ENCODE peak calls at places on chromosomes 6 and 20, in nine cellular contexts. J, D, G, R, F, X, I, K and H are unnamed samples.
A peak's percentile ranks its signal among the peaks of the same experiment; 100 is the strongest.

GRCh38 chr6:100573169-100573568 is 108.4 kb upstream of the SIM1 start:
- DNase-seq in J (no peak), D (no peak), G (no peak), R (no peak), F (peak; percentile 11), X (no peak), I (no peak), K (no peak), H (peak; percentile 51)

GRCh38 chr20:1304711-1305515 is 24.0 kb downstream of the SDCBP2 start:
- DNase-seq in J (no peak), D (no peak), G (no peak), R (no peak), F (no peak), X (no peak), I (no peak), K (no peak), H (no peak)

GRCh38 chr6:34459899-34460593 is 5.8 kb upstream of the PACSIN1 start:
- DNase-seq in J (no peak), D (no peak), G (peak; percentile 50), R (peak; percentile 47), F (peak; percentile 49), X (no peak), I (no peak), K (peak; percentile 55), H (peak; percentile 58)

GRCh38 chr6:107668826-107669474 is 155.2 kb downstream of the SCML4 start:
- DNase-seq in J (no peak), D (no peak), G (no peak), R (no peak), F (no peak), X (no peak), I (no peak), K (no peak), H (no peak)

GRCh38 chr20:22533823-22534751 is 50.3 kb downstream of the FOXA2 start:
- DNase-seq in J (no peak), D (no peak), G (no peak), R (no peak), F (no peak), X (no peak), I (no peak), K (no peak), H (no peak)

GRCh38 chr20:36975085-36975829 is 23.7 kb upstream of the SAMHD1 start:
- DNase-seq in J (no peak), D (no peak), G (no peak), R (no peak), F (no peak), X (no peak), I (no peak), K (no peak), H (no peak)

GRCh38 chr6:33143113-33143760 is 49.0 kb downstream of the COL11A2 start:
- DNase-seq in J (no peak), D (no peak), G (no peak), R (no peak), F (no peak), X (no peak), I (no peak), K (no peak), H (no peak)

GRCh38 chr6:83905648-83906047 is 46.2 kb downstream of the CYB5R4 start:
- DNase-seq in J (no peak), D (no peak), G (no peak), R (no peak), F (no peak), X (no peak), I (no peak), K (no peak), H (no peak)

GRCh38 chr20:4516851-4517250 is 204.9 kb upstream of the PRND start:
- DNase-seq in J (no peak), D (no peak), G (no peak), R (no peak), F (peak; percentile 30), X (no peak), I (no peak), K (no peak), H (no peak)

GRCh38 chr20:40882173-40882572 is 146.4 kb upstream of the TOP1 start:
- DNase-seq in J (no peak), D (no peak), G (no peak), R (no peak), F (no peak), X (no peak), I (no peak), K (no peak), H (no peak)

GRCh38 chr6:36129889-36130671 is at the start of gene MAPK13:
- DNase-seq in J (no peak), D (no peak), G (no peak), R (no peak), F (no peak), X (no peak), I (no peak), K (peak; percentile 54), H (peak; percentile 36)

GRCh38 chr6:89483111-89483720 is 50.3 kb downstream of the ANKRD6 start:
- DNase-seq in J (peak; percentile 66), D (peak; percentile 65), G (no peak), R (peak; percentile 34), F (no peak), X (no peak), I (no peak), K (peak; percentile 29), H (peak; percentile 14)

GRCh38 chr20:38001173-38001875 is 31.9 kb downstream of the TTI1 start:
- DNase-seq in J (no peak), D (no peak), G (no peak), R (no peak), F (peak; percentile 64), X (no peak), I (no peak), K (no peak), H (no peak)
- H3K27ac ChIP-seq in J (no peak overlapping the region), D (no peak overlapping the region), G (no peak overlapping the region), R (no peak overlapping the region), F (peak overlapping the region; percentile 5), X (no peak overlapping the region), I (no peak overlapping the region), K (no peak overlapping the region), H (no peak overlapping the region)

DNA sequence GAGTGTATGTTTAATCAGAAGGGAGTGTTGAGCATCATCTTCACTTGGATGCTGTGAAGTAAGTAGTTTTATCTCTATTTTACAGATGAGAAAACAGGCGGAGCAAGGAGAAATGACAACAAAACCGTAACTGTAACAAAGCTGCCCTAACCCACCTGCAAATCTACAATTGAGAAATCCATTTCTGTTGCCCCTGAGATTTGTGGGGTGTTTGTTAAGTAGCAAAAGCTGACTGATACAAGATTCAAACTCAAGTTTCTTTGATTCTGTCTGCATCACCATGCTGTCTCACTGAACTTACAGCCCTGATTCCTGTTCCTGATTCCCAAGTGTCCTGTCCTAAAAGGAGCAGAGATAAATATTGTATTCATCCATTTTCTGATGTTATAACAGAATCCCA is 7.3 kb upstream of the SYS1 start:
- DNase-seq in J (no peak), D (no peak), G (no peak), R (no peak), F (no peak), X (no peak), I (no peak), K (no peak), H (no peak)
- H3K27ac ChIP-seq in J (no peak overlapping the region), D (no peak overlapping the region), G (no peak overlapping the region), R (no peak overlapping the region), F (peak overlapping the region; percentile 35), X (no peak overlapping the region), I (no peak overlapping the region), K (no peak overlapping the region), H (no peak overlapping the region)

GRCh38 chr6:39776581-39776980 is 15.6 kb upstream of the DAAM2 start:
- DNase-seq in J (no peak), D (no peak), G (no peak), R (no peak), F (no peak), X (no peak), I (no peak), K (no peak), H (no peak)

GRCh38 chr6:39777661-39778060 is 14.5 kb upstream of the DAAM2 start:
- DNase-seq in J (peak; percentile 84), D (peak; percentile 57), G (no peak), R (no peak), F (no peak), X (peak; percentile 35), I (no peak), K (peak; percentile 24), H (no peak)

GRCh38 chr6:39777218-39777617 is 15.0 kb upstream of the DAAM2 start:
- DNase-seq in J (no peak), D (no peak), G (no peak), R (no peak), F (no peak), X (no peak), I (no peak), K (no peak), H (no peak)

DNA sequence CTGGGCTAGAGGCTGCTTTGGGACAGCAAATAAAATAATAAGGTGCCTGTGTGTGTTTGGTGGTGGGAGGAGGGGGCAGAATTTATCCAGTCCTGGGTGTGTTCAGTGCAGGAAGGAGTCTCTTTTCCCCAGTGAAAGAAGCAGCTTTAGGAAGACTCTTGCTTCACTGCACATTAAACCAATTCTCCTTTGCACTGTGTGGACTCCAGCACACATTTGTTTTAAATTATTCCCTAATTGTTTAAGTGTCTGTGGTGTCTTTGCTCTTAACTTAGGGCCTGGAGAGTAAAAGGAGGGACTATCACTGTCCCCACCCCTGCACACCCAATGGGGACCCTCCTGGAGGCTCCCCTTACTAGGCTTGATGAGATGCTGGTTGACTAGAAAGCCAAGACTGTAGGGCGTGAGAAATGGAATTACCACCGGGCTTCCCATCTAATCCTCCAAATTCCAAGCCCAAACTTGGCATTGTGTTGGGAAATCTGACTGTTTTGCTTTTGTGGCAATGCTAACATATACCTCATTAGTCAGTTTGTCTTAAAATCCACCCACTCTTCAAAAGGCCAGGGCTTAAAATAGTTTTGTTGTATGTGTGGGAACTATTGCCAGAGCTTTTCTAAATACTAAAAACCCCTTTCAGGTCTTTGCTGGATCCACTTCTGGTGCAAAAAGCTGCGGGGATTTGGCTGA is 13.4 kb upstream of the DAAM2 start:
- DNase-seq in J (no peak), D (no peak), G (no peak), R (no peak), F (no peak), X (no peak), I (no peak), K (no peak), H (no peak)
- H3K27ac ChIP-seq in J (peak overlapping the region; percentile 67), D (no peak overlapping the region), G (no peak overlapping the region), R (no peak overlapping the region), F (no peak overlapping the region), X (no peak overlapping the region), I (peak overlapping the region; percentile 74), K (no peak overlapping the region), H (no peak overlapping the region)

GRCh38 chr6:30891816-30892553 is 7.7 kb downstream of the DDR1 start:
- DNase-seq in J (peak; percentile 51), D (no peak), G (no peak), R (no peak), F (no peak), X (no peak), I (peak; percentile 45), K (no peak), H (no peak)
- H3K27ac ChIP-seq in J (no peak overlapping the region), D (no peak overlapping the region), G (no peak overlapping the region), R (no peak overlapping the region), F (no peak overlapping the region), X (no peak overlapping the region), I (no peak overlapping the region), K (no peak overlapping the region), H (no peak overlapping the region)